ENCODE peak calls at places on chromosomes 12 and 14, in eight cellular contexts. X, K, A, E, S, V, W and T are unnamed samples.

GRCh38 chr14:35196571-35196970 is 74.2 kb downstream of the PRORP start:
- DNase-seq in X (peak; percentile 4), K (no peak), A (no peak), E (no peak), S (no peak), V (no peak), W (no peak), T (no peak)

GRCh38 chr12:30753233-30753632 is 1.5 kb downstream of the CAPRIN2 start:
- DNase-seq in X (peak; percentile 55), K (no peak), A (peak; percentile 57), E (peak; percentile 73), S (no peak), V (peak; percentile 16), W (peak; percentile 18), T (no peak)

GRCh38 chr12:64672925-64673409 is 62.7 kb downstream of the RASSF3 start:
- DNase-seq in X (peak; percentile 60), K (no peak), A (peak; percentile 51), E (peak; percentile 80), S (no peak), V (no peak), W (peak; percentile 84), T (no peak)

GRCh38 chr12:1473418-1473817 is 121.0 kb downstream of the FBXL14 start:
- DNase-seq in X (peak; percentile 65), K (no peak), A (peak; percentile 69), E (no peak), S (no peak), V (no peak), W (no peak), T (no peak)

GRCh38 chr12:87929346-87929745 is 99.9 kb downstream of the C12orf50 start:
- DNase-seq in X (no peak), K (no peak), A (no peak), E (no peak), S (no peak), V (no peak), W (no peak), T (no peak)

GRCh38 chr12:117587646-117588287 is 226.3 kb upstream of the NOS1 start:
- DNase-seq in X (peak; percentile 31), K (no peak), A (peak; percentile 59), E (peak; percentile 21), S (no peak), V (peak; percentile 67), W (peak; percentile 68), T (no peak)

GRCh38 chr12:40286583-40286982 is 61.8 kb downstream of the LRRK2 start:
- DNase-seq in X (no peak), K (no peak), A (no peak), E (no peak), S (no peak), V (no peak), W (no peak), T (no peak)

GRCh38 chr12:82781288-82782078 is 94.8 kb downstream of the TMTC2 start:
- DNase-seq in X (no peak), K (no peak), A (no peak), E (no peak), S (no peak), V (no peak), W (no peak), T (no peak)

GRCh38 chr12:52212701-52213540 is 20.1 kb upstream of the KRT7 start:
- DNase-seq in X (no peak), K (no peak), A (no peak), E (no peak), S (no peak), V (no peak), W (peak; percentile 70), T (no peak)

GRCh38 chr12:89578499-89578898 is 52.7 kb upstream of the POC1B start:
- DNase-seq in X (no peak), K (no peak), A (no peak), E (no peak), S (no peak), V (no peak), W (no peak), T (no peak)

GRCh38 chr12:70576341-70577282 is 60.6 kb downstream of the PTPRB start:
- DNase-seq in X (peak; percentile 77), K (no peak), A (no peak), E (peak; percentile 28), S (no peak), V (peak; percentile 11), W (peak; percentile 78), T (peak; percentile 93)

GRCh38 chr14:103087343-103087835 is 3.4 kb downstream of the LBHD2 start:
- DNase-seq in X (no peak), K (no peak), A (no peak), E (no peak), S (no peak), V (no peak), W (no peak), T (no peak)

GRCh38 chr14:103522028-103522581 is 525 bp downstream of the CKB start:
- DNase-seq in X (peak; percentile 32), K (no peak), A (no peak), E (no peak), S (no peak), V (no peak), W (peak; percentile 70), T (no peak)

GRCh38 chr14:57866199-57866755 is 385 bp upstream of the SLC35F4 start:
- DNase-seq in X (no peak), K (no peak), A (no peak), E (no peak), S (no peak), V (peak; percentile 11), W (no peak), T (no peak)

GRCh38 chr12:116924558-116925453 is 14.1 kb downstream of the FBXW8 start:
- DNase-seq in X (peak; percentile 84), K (no peak), A (peak; percentile 83), E (no peak), S (peak; percentile 10), V (no peak), W (no peak), T (peak; percentile 90)

GRCh38 chr12:109892748-109893147 is 7.3 kb upstream of the TCHP start:
- DNase-seq in X (no peak), K (no peak), A (peak; percentile 51), E (no peak), S (no peak), V (no peak), W (no peak), T (no peak)

GRCh38 chr12:67747869-67748760 is 99.6 kb downstream of the DYRK2 start:
- DNase-seq in X (peak; percentile 74), K (no peak), A (no peak), E (no peak), S (no peak), V (peak; percentile 12), W (no peak), T (peak; percentile 39)

GRCh38 chr12:1644523-1645438 is 15.8 kb downstream of the WNT5B start:
- DNase-seq in X (no peak), K (no peak), A (no peak), E (no peak), S (no peak), V (peak; percentile 63), W (peak; percentile 89), T (peak; percentile 84)

GRCh38 chr14:22808388-22809209 is 6.6 kb downstream of the SLC7A7 start:
- DNase-seq in X (no peak), K (no peak), A (no peak), E (no peak), S (no peak), V (no peak), W (no peak), T (no peak)

GRCh38 chr14:60093606-60094005 is 1.9 kb downstream of the PCNX4 start:
- DNase-seq in X (no peak), K (no peak), A (no peak), E (no peak), S (no peak), V (no peak), W (no peak), T (no peak)

GRCh38 chr12:56236091-56236490 is 6.2 kb downstream of the SLC39A5 start:
- DNase-seq in X (no peak), K (no peak), A (no peak), E (no peak), S (no peak), V (no peak), W (no peak), T (no peak)

GRCh38 chr14:55107766-55108554 is 21.1 kb upstream of the LGALS3 start:
- DNase-seq in X (peak; percentile 97), K (peak; percentile 60), A (peak; percentile 60), E (peak; percentile 23), S (no peak), V (no peak), W (no peak), T (peak; percentile 95)

GRCh38 chr14:93082576-93083001 is 33.1 kb downstream of the ITPK1 start:
- DNase-seq in X (no peak), K (no peak), A (no peak), E (no peak), S (no peak), V (no peak), W (no peak), T (no peak)